ENCODE peak calls at places on chromosomes 6 and 20, in ten cellular contexts. N is upper lobe of right lung; X is heart right ventricle; B is foreskin keratinocyte; H is T-cell; S is right cardiac atrium; T is lower lobe of right lung; O is right lobe of liver; A is naive thymus-derived CD4-positive, alpha-beta T cell; E is left cardiac atrium. I is an unnamed sample.

GRCh38 chr6:84575264-84575663 is 189.1 kb downstream of the TBX18 start:
- ATAC-seq in H (no peak), A (no peak), E (no peak), O (no peak), N (no peak), B (no peak), T (no peak), S (no peak), X (no peak), I (no peak)

GRCh38 chr20:921020-921419 is 4.9 kb upstream of the ANGPT4 start:
- ATAC-seq in A (no peak), E (no peak), H (no peak), S (no peak), T (no peak), B (no peak), X (no peak), N (no peak), O (no peak), I (no peak)

GRCh38 chr6:110563711-110564110 is 87.3 kb upstream of the SLC22A16 start:
- ATAC-seq in X (no peak), O (no peak), T (no peak), N (no peak), E (no peak), B (no peak), S (no peak), H (no peak), A (no peak), I (no peak)

GRCh38 chr20:750801-751200 is 17.5 kb downstream of the SLC52A3 start:
- ATAC-seq in E (no peak), A (no peak), B (no peak), T (no peak), H (no peak), N (peak; percentile 20), S (no peak), O (no peak), X (no peak), I (no peak)

GRCh38 chr20:38171301-38172010 is 6.4 kb upstream of the TGM2 start:
- ATAC-seq in H (no peak), N (no peak), S (peak; percentile 20), B (no peak), O (no peak), E (peak; percentile 10), X (peak; percentile 28), T (no peak), A (no peak), I (peak; percentile 9)

GRCh38 chr6:155284775-155285174 is 21.0 kb downstream of the CLDN20 start:
- ATAC-seq in O (no peak), E (no peak), T (no peak), A (no peak), S (no peak), H (no peak), B (no peak), N (no peak), X (no peak), I (no peak)

GRCh38 chr6:125197795-125198269 is 44.3 kb downstream of the TPD52L1 start:
- ATAC-seq in X (peak; percentile 93), N (peak; percentile 91), B (peak; percentile 25), H (no peak), S (peak; percentile 97), A (no peak), T (peak; percentile 91), O (peak; percentile 80), E (peak; percentile 95), I (peak; percentile 72)

GRCh38 chr6:136410201-136411027 is 120.8 kb upstream of the BCLAF1 start:
- ATAC-seq in X (no peak), S (no peak), N (no peak), A (no peak), O (no peak), T (no peak), E (no peak), H (no peak), B (no peak), I (no peak)

GRCh38 chr6:160931378-160932343 is 59.9 kb upstream of the MAP3K4 start:
- ATAC-seq in H (no peak), S (no peak), A (no peak), B (no peak), X (no peak), E (peak; percentile 51), N (no peak), T (no peak), O (peak; percentile 32), I (no peak)

GRCh38 chr6:52191824-52192223 is 5.6 kb downstream of the IL17A start:
- ATAC-seq in A (no peak), O (peak; percentile 86), B (no peak), H (no peak), X (no peak), E (no peak), S (no peak), N (no peak), T (no peak), I (no peak)

GRCh38 chr20:48711044-48711428 is 116.8 kb downstream of the PREX1 start:
- ATAC-seq in O (no peak), N (no peak), X (no peak), E (no peak), A (no peak), H (no peak), B (no peak), T (no peak), S (no peak), I (no peak)

GRCh38 chr6:105545206-105545920 is 142.5 kb upstream of the PREP start:
- ATAC-seq in S (no peak), B (no peak), A (no peak), H (no peak), E (no peak), X (no peak), N (no peak), O (no peak), T (no peak), I (no peak)

GRCh38 chr20:31988430-31989015 is 20.6 kb downstream of the XKR7 start:
- ATAC-seq in H (no peak), N (no peak), B (no peak), E (no peak), A (no peak), S (no peak), X (no peak), T (no peak), O (no peak), I (no peak)

GRCh38 chr6:151071295-151071694 is 168.5 kb upstream of the AKAP12 start:
- ATAC-seq in N (peak; percentile 29), T (no peak), H (no peak), B (no peak), X (peak; percentile 63), E (peak; percentile 78), S (peak; percentile 83), A (no peak), O (peak; percentile 20), I (peak; percentile 36)

GRCh38 chr6:83384751-83385150 is 46.1 kb downstream of the ME1 start:
- ATAC-seq in E (no peak), A (no peak), H (no peak), T (no peak), B (no peak), X (no peak), O (no peak), S (no peak), N (no peak), I (no peak)

GRCh38 chr6:166415833-166416347 is 33.1 kb upstream of the MPC1 start:
- ATAC-seq in O (no peak), N (peak; percentile 41), B (peak; percentile 28), S (peak; percentile 29), A (no peak), H (no peak), E (peak; percentile 26), X (no peak), T (peak; percentile 44), I (peak; percentile 38)

GRCh38 chr6:51260003-51260402 is 441.3 kb downstream of the TFAP2B start:
- ATAC-seq in X (no peak), N (no peak), E (no peak), H (no peak), O (no peak), A (no peak), S (no peak), T (no peak), B (peak; percentile 20), I (no peak)

GRCh38 chr6:3484240-3484639 is 27.4 kb upstream of the SLC22A23 start:
- ATAC-seq in O (no peak), E (no peak), A (no peak), X (no peak), B (peak; percentile 72), H (no peak), T (no peak), S (no peak), N (no peak), I (no peak)

GRCh38 chr20:4235512-4236043 is 220.2 kb upstream of the RNF24 start:
- ATAC-seq in H (no peak), X (no peak), A (no peak), B (no peak), T (no peak), E (no peak), S (no peak), O (no peak), N (peak; percentile 13), I (no peak)

GRCh38 chr6:44201200-44201599 is 15.5 kb upstream of the MYMX start:
- ATAC-seq in H (no peak), B (peak; percentile 60), E (no peak), X (no peak), O (no peak), A (no peak), T (no peak), N (peak; percentile 24), S (no peak), I (no peak)

GRCh38 chr6:53651149-53651763 is 14.3 kb downstream of the KLHL31 start:
- ATAC-seq in A (peak; percentile 51), X (peak; percentile 27), B (peak; percentile 62), H (peak; percentile 41), E (peak; percentile 48), O (peak; percentile 69), S (peak; percentile 53), N (peak; percentile 64), T (peak; percentile 71), I (peak; percentile 11)

GRCh38 chr6:134145786-134146185 is 93.4 kb upstream of the SLC2A12 start:
- ATAC-seq in S (peak; percentile 40), T (no peak), X (no peak), O (no peak), A (no peak), H (no peak), B (no peak), N (peak; percentile 24), E (no peak), I (no peak)

GRCh38 chr6:25370175-25371036 is 91.2 kb downstream of the CARMIL1 start:
- ATAC-seq in E (no peak), O (no peak), T (no peak), B (no peak), A (no peak), X (no peak), H (no peak), N (no peak), S (no peak), I (no peak)

GRCh38 chr6:34531580-34532201 is 24.4 kb downstream of the SPDEF start:
- ATAC-seq in T (no peak), N (no peak), X (peak; percentile 65), H (peak; percentile 71), A (no peak), E (peak; percentile 74), O (no peak), S (peak; percentile 4), B (peak; percentile 38), I (no peak)

GRCh38 chr20:919491-919916 is 3.4 kb upstream of the ANGPT4 start:
- ATAC-seq in X (no peak), A (no peak), O (no peak), H (no peak), E (no peak), N (no peak), T (no peak), B (no peak), S (no peak), I (no peak)

GRCh38 chr6:81820979-81821378 is 68.5 kb upstream of the TENT5A start:
- ATAC-seq in X (no peak), S (no peak), T (no peak), O (peak; percentile 75), A (no peak), H (no peak), B (no peak), N (no peak), E (no peak), I (no peak)

GRCh38 chr6:132404736-132405135 is 3.5 kb upstream of the MOXD1 start:
- ATAC-seq in N (no peak), E (no peak), B (no peak), S (no peak), H (no peak), T (no peak), A (no peak), O (no peak), X (no peak), I (no peak)

GRCh38 chr20:40564997-40565680 is 123.9 kb downstream of the MAFB start:
- ATAC-seq in B (peak; percentile 94), S (peak; percentile 29), O (no peak), A (no peak), E (peak; percentile 88), N (no peak), X (no peak), T (no peak), H (no peak), I (no peak)